ENCODE peak calls at places on chromosomes 7 and 10, in four cellular contexts. W is K562, O is HepG2, U is WTC11. R is an unnamed sample.

GRCh38 chr7:2773608-2774007 is 70.5 kb downstream of the GNA12 start:
- DNase-seq in W (no peak), U (no peak), O (no peak), R (no peak)

GRCh38 chr10:25226775-25227682 is 52.2 kb downstream of the GPR158 start:
- DNase-seq in O (peak), W (peak), U (peak), R (peak)

GRCh38 chr10:42979730-42980467 is 97.0 kb upstream of the RET start:
- DNase-seq in W (no peak), O (no peak), U (no peak), R (no peak)

GRCh38 chr10:4130685-4131084 is 345.7 kb upstream of the KLF6 start:
- DNase-seq in U (no peak), W (no peak), O (no peak), R (no peak)

GRCh38 chr7:49014870-49015269 is 90.5 kb downstream of the CDC14C start:
- DNase-seq in U (no peak), O (no peak), W (no peak), R (no peak)

GRCh38 chr7:77473240-77474005 is 57.3 kb upstream of the GSAP start:
- DNase-seq in O (no peak), U (no peak), W (no peak), R (no peak)

GRCh38 chr7:98930921-98931320 is 52.6 kb downstream of the TRRAP start:
- DNase-seq in U (no peak), O (no peak), W (no peak), R (peak)

GRCh38 chr10:116312534-116312933 is 11.7 kb upstream of the CCDC172 start:
- DNase-seq in W (no peak), U (no peak), O (no peak), R (no peak)

GRCh38 chr7:43148161-43148731 is 35.8 kb downstream of the HECW1 start:
- DNase-seq in W (no peak), O (no peak), U (no peak), R (no peak)

GRCh38 chr7:7239346-7239745 is 57.0 kb downstream of the C1GALT1 start:
- DNase-seq in U (no peak), O (no peak), W (no peak), R (no peak)

GRCh38 chr10:86971146-86971991 is 3.1 kb downstream of the ADIRF start:
- DNase-seq in W (no peak), O (no peak), U (peak), R (peak)

GRCh38 chr10:1398626-1399410 is 338.5 kb downstream of the ADARB2 start:
- DNase-seq in O (no peak), W (no peak), U (no peak), R (no peak)

GRCh38 chr7:157208758-157209413 is 70.2 kb downstream of the UBE3C start:
- DNase-seq in O (no peak), W (no peak), U (no peak), R (no peak)

GRCh38 chr7:157211710-157212109 is 73.0 kb downstream of the UBE3C start:
- DNase-seq in U (no peak), O (no peak), W (no peak), R (no peak)
- TF ChIP-seq TCF7 in U (no peak), O (no peak), W (no peak), R (no peak)

DNA sequence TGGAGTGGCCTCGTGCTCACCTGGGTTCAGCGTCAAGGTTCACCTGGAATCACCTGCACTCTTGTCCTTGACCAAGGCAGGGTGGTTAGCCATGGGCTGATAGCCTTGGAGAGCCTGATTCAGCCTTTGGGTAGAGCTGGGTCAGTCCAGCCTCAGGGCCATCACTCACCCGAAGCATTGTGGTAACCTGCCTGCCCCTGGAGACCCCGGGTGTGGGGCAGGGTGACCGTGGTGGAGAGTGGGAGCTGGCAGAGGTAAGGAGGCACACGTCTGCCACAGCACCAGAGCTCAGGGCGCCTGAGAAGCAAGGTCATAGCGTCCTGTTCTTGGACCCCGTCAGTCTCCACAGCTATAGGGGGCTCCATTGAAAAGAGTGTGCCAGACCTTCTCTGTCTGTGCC is 27.7 kb upstream of the WDFY4 start:
- DNase-seq in O (no peak), U (no peak), W (no peak), R (no peak)
- TF ChIP-seq TCF7 in O (no peak), U (no peak), W (no peak), R (no peak)

GRCh38 chr7:92639213-92639896 is 49.2 kb upstream of the FAM133B start:
- DNase-seq in O (no peak), W (no peak), U (no peak), R (no peak)
- TF ChIP-seq TCF7 in O (no peak), W (no peak), U (no peak), R (no peak)

DNA sequence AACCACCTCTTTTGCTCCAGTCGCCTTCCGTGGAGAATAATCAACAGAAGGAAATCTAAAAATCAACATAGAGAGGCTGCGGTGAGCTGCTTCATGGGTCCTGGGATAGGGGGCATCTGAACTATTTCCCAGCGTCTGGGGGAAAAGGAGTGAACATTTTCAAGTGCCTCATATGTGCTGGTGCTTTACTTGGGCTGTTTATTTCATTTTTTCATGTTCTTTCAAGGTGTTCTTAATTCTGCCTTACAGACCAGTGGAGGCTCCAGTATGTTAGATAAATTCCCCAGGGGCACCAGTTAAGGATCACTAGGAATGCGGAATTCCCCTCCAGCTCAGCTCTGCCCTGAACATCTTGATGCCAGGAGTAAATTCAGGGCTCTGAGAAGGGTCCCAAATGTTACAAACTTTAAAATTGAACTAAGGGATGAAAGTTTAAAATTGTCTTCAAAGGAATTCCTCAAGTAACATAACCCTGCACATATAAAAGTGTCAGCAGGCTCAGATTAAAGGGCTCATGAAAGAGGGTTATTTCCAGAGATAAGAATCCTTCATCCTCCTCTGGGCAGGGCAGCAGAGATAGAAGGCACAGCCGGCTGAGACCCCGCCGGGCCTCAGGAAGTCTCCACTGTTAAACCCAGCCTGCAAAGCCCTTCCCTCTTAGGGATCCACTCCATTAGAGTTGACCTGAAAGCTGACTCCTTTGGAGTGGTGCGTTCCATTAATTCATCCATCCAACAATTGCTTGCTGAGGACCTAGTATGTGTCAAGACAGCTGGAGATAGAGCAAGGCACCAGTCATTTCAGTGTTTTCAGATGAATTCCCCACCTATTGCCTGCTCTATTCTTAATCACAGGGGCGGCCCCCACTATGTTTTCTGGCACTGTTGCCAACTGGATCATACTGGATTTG is 345.8 kb downstream of the KCNMA1 start:
- DNase-seq in W (no peak), O (no peak), U (no peak), R (no peak)
- TF ChIP-seq TCF7 in W (no peak), O (no peak), U (no peak), R (no peak)

R was measured in GM12878.